ENCODE peak calls at places on chromosomes 4 and X, in seven cellular contexts. One of them, this sample, is unnamed.

GRCh38 chrX:132023896-132024386 is 839 bp downstream of the STK26 start:
- DNase-seq in endodermal cell: no peak
- DNase-seq in iPS DF 6.9: no peak
- DNase-seq in aorta: peak
- DNase-seq in T-helper 1 cell: peak
- DNase-seq in NCI-H524 treated with DMSO at 0.1 percent for 48 hours: no peak
- DNase-seq in stomach: no peak
- DNase-seq in this sample: peak

GRCh38 chr4:155909615-155910226 is 6.2 kb downstream of the TDO2 start:
- DNase-seq in stomach: no peak
- DNase-seq in T-helper 1 cell: no peak
- DNase-seq in aorta: no peak
- DNase-seq in endodermal cell: no peak
- DNase-seq in NCI-H524 treated with DMSO at 0.1 percent for 48 hours: no peak
- DNase-seq in iPS DF 6.9: no peak
- DNase-seq in this sample: no peak

GRCh38 chr4:174467107-174467506 is 55.2 kb downstream of the HPGD start:
- DNase-seq in T-helper 1 cell: no peak
- DNase-seq in stomach: no peak
- DNase-seq in endodermal cell: no peak
- DNase-seq in aorta: no peak
- DNase-seq in iPS DF 6.9: no peak
- DNase-seq in NCI-H524 treated with DMSO at 0.1 percent for 48 hours: no peak
- DNase-seq in this sample: no peak

GRCh38 chrX:11427082-11428033 is 134.1 kb downstream of the AMELX start:
- DNase-seq in NCI-H524 treated with DMSO at 0.1 percent for 48 hours: no peak
- DNase-seq in iPS DF 6.9: no peak
- DNase-seq in T-helper 1 cell: no peak
- DNase-seq in endodermal cell: peak
- DNase-seq in aorta: peak
- DNase-seq in stomach: peak
- DNase-seq in this sample: no peak

GRCh38 chr4:77152421-77152820 is 4.6 kb upstream of the CCNG2 start:
- DNase-seq in NCI-H524 treated with DMSO at 0.1 percent for 48 hours: no peak
- DNase-seq in stomach: no peak
- DNase-seq in T-helper 1 cell: no peak
- DNase-seq in aorta: no peak
- DNase-seq in iPS DF 6.9: no peak
- DNase-seq in endodermal cell: peak
- DNase-seq in this sample: peak

GRCh38 chr4:156321203-156321602 is 367.5 kb upstream of the CTSO start:
- DNase-seq in iPS DF 6.9: no peak
- DNase-seq in stomach: no peak
- DNase-seq in NCI-H524 treated with DMSO at 0.1 percent for 48 hours: no peak
- DNase-seq in endodermal cell: no peak
- DNase-seq in T-helper 1 cell: no peak
- DNase-seq in aorta: no peak
- DNase-seq in this sample: no peak

GRCh38 chr4:30537462-30537861 is 182.7 kb upstream of the PCDH7 start:
- DNase-seq in NCI-H524 treated with DMSO at 0.1 percent for 48 hours: no peak
- DNase-seq in iPS DF 6.9: no peak
- DNase-seq in endodermal cell: no peak
- DNase-seq in T-helper 1 cell: no peak
- DNase-seq in stomach: no peak
- DNase-seq in aorta: no peak
- DNase-seq in this sample: no peak

GRCh38 chrX:43633757-43634156 is 22.3 kb upstream of the MAOA start:
- DNase-seq in aorta: no peak
- DNase-seq in endodermal cell: no peak
- DNase-seq in NCI-H524 treated with DMSO at 0.1 percent for 48 hours: no peak
- DNase-seq in stomach: no peak
- DNase-seq in iPS DF 6.9: no peak
- DNase-seq in T-helper 1 cell: no peak
- DNase-seq in this sample: no peak

GRCh38 chr4:6858997-6859396 is 50.6 kb upstream of the TBC1D14 start:
- DNase-seq in iPS DF 6.9: no peak
- DNase-seq in NCI-H524 treated with DMSO at 0.1 percent for 48 hours: no peak
- DNase-seq in stomach: no peak
- DNase-seq in endodermal cell: no peak
- DNase-seq in aorta: no peak
- DNase-seq in T-helper 1 cell: no peak
- DNase-seq in this sample: no peak

GRCh38 chr4:144903953-144904711 is 193.9 kb downstream of the ANAPC10 start:
- DNase-seq in aorta: no peak
- DNase-seq in T-helper 1 cell: no peak
- DNase-seq in iPS DF 6.9: no peak
- DNase-seq in endodermal cell: no peak
- DNase-seq in NCI-H524 treated with DMSO at 0.1 percent for 48 hours: no peak
- DNase-seq in stomach: no peak
- DNase-seq in this sample: no peak

GRCh38 chr4:38422850-38423249 is 241.1 kb upstream of the KLF3 start:
- DNase-seq in NCI-H524 treated with DMSO at 0.1 percent for 48 hours: no peak
- DNase-seq in aorta: no peak
- DNase-seq in T-helper 1 cell: no peak
- DNase-seq in iPS DF 6.9: no peak
- DNase-seq in stomach: no peak
- DNase-seq in endodermal cell: no peak
- DNase-seq in this sample: no peak